ENCODE peak calls at places on chromosome 2, in four cellular contexts. S is HepG2, P is K562, R is SK-N-SH. U is an unnamed sample.

GRCh38 chr2:162085090-162085891 is 11.3 kb upstream of the DPP4 start:
- DNase-seq in R (no peak), S (peak), P (no peak), U (no peak)

GRCh38 chr2:101272045-101272784 is 19.5 kb downstream of the CNOT11 start:
- DNase-seq in R (no peak), P (no peak), S (no peak), U (no peak)

GRCh38 chr2:216578325-216578724 is 54.9 kb upstream of the IGFBP2 start:
- DNase-seq in R (no peak), P (no peak), S (no peak), U (no peak)

GRCh38 chr2:95061601-95062183 is 36.2 kb downstream of the MAL start:
- DNase-seq in S (no peak), P (no peak), R (peak), U (no peak)

GRCh38 chr2:229342376-229342775 is 71.3 kb upstream of the PID1 start:
- DNase-seq in P (peak), R (peak), S (peak), U (peak)

GRCh38 chr2:102030855-102031527 is 39.2 kb downstream of the IL1R2 start:
- DNase-seq in P (no peak), S (peak), R (no peak), U (no peak)

GRCh38 chr2:144154205-144154604 is 365.7 kb downstream of the ZEB2 start:
- DNase-seq in P (no peak), R (no peak), S (no peak), U (no peak)

GRCh38 chr2:237858294-237859081 is 935 bp upstream of the RAMP1 start:
- DNase-seq in R (peak), S (peak), P (peak), U (peak)

GRCh38 chr2:101063352-101063751 is 61.3 kb downstream of the RPL31 start:
- DNase-seq in P (no peak), R (no peak), S (peak), U (no peak)

GRCh38 chr2:16161768-16162490 is 221.6 kb downstream of the MYCN start:
- DNase-seq in S (no peak), R (no peak), P (no peak), U (no peak)

GRCh38 chr2:226720948-226721347 is 78.7 kb downstream of the IRS1 start:
- DNase-seq in P (no peak), R (peak), S (no peak), U (no peak)

GRCh38 chr2:239285071-239285931 is 115.5 kb downstream of the HDAC4 start:
- DNase-seq in R (no peak), P (peak), S (peak), U (peak)

GRCh38 chr2:116911520-116911919 is 903.0 kb upstream of the DDX18 start:
- DNase-seq in P (no peak), R (no peak), S (no peak), U (no peak)

GRCh38 chr2:43802135-43802534 is 28.3 kb downstream of the DYNC2LI1 start:
- DNase-seq in S (peak), R (no peak), P (no peak), U (no peak)

GRCh38 chr2:55213822-55214221 is 18.3 kb downstream of the CLHC1 start:
- DNase-seq in R (no peak), S (no peak), P (no peak), U (no peak)

GRCh38 chr2:159744363-159744762 is 32.1 kb downstream of the MARCHF7 start:
- DNase-seq in S (no peak), P (no peak), R (no peak), U (no peak)

GRCh38 chr2:151886235-151886634 is 58.0 kb upstream of the ARL5A start:
- DNase-seq in P (no peak), R (no peak), S (peak), U (no peak)

GRCh38 chr2:173184031-173185004 is 108.7 kb downstream of the MAP3K20 start:
- DNase-seq in R (peak), P (no peak), S (no peak), U (no peak)

GRCh38 chr2:45812039-45812500 is 160.6 kb downstream of the PRKCE start:
- DNase-seq in S (no peak), P (no peak), R (no peak), U (no peak)

GRCh38 chr2:69517410-69517809 is 80.2 kb upstream of the NFU1 start:
- DNase-seq in R (no peak), P (no peak), S (no peak), U (no peak)

GRCh38 chr2:128305555-128306080 is 13.1 kb downstream of the HS6ST1 start:
- DNase-seq in S (no peak), P (peak), R (no peak), U (no peak)

GRCh38 chr2:1571477-1572417 is 158.5 kb downstream of the TPO start:
- DNase-seq in S (no peak), P (no peak), R (no peak), U (no peak)

GRCh38 chr2:72630767-72631166 is 195.1 kb downstream of the EXOC6B start:
- DNase-seq in S (no peak), R (no peak), P (no peak), U (no peak)

GRCh38 chr2:241636182-241636982 is 576 bp downstream of the THAP4 start:
- DNase-seq in P (peak), R (peak), S (peak), U (peak)

GRCh38 chr2:86003967-86004366 is 101.7 kb downstream of the POLR1A start:
- DNase-seq in P (peak), R (no peak), S (no peak), U (no peak)

GRCh38 chr2:176454893-176455810 is 185.9 kb downstream of the MTX2 start:
- DNase-seq in R (peak), S (peak), P (peak), U (peak)

GRCh38 chr2:20456049-20456665 is 9.3 kb downstream of the RHOB start:
- DNase-seq in R (no peak), S (no peak), P (no peak), U (no peak)

GRCh38 chr2:84247532-84247931 is 211.5 kb downstream of the SUCLG1 start:
- DNase-seq in R (no peak), S (peak), P (no peak), U (no peak)

GRCh38 chr2:1613731-1614354 is 130.5 kb downstream of the PXDN start:
- DNase-seq in R (no peak), S (no peak), P (no peak), U (no peak)

GRCh38 chr2:240713928-240714746 is 22.5 kb downstream of the AQP12A start:
- DNase-seq in R (no peak), S (no peak), P (no peak), U (no peak)

GRCh38 chr2:190791347-190791982 is 89.2 kb upstream of the GLS start:
- DNase-seq in P (no peak), S (no peak), R (no peak), U (no peak)

DNA sequence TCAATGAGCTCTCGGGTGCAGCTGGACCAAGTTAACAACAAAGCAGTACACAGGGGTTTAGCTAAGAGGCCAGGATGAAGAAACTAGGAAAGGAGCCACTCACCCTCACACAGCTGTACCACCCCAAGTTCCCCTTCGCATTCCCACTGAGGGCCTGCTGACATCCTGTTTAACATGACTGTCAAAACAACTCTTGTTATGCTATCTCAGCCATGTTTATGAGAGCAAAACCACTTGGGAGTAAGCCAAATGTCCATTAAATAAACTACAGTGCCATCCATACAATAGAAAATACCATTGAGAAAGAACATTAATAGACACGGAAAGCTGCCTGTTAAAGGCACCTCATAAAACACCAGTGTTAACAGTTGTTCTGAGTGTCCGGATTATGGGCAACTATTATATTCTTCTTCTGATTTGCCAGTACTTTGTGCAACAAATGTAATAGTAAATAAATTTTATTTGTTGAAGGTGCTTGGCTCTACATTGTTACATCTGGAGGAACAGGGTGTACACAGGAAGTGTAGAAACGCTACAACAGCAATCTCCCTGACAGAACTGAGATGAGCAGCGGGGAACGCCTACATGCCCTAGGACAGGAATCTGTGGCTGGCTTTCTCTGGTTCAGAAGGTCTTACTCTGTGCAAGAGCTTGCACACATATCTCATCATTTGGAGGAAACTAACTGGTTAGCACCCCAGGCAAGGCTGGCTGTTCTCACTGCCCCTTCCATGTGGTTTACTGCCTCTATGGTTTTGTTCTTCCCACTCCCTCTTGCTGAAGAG is 85.6 kb downstream of the EHD3 start:
- DNase-seq in S (no peak), P (no peak), R (no peak), U (no peak)
- TF ChIP-seq MAX in S (no peak), P (no peak), R (no peak), U (no peak)

GRCh38 chr2:184971669-184972068 is 373.3 kb downstream of the ZNF804A start:
- DNase-seq in R (no peak), P (no peak), S (no peak), U (no peak)
- TF ChIP-seq FOXJ3 in R (no peak), P (no peak), S (no peak), U (no peak)

DNA sequence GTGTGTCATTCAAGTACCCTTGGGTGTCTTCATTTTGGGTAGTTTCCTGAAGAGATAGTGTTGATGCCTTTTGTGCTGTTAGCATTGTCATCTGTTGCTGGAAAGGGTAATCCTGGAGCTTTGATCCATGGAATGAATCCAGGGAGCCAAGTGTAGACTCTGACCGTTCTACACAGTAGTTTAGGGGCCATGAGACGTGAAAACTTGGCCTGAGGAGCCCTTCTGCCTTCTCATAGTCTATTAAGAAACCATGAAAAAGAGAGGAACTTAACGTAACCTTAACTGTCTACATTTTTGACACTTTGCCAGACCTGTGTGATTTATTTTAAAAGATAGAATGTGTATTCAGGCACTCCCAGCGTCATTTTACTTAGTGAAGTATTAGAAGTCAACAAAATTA is 194.0 kb downstream of the BABAM2 start:
- DNase-seq in S (no peak), R (no peak), P (no peak), U (no peak)
- TF ChIP-seq MAX in S (no peak), R (no peak), P (no peak), U (no peak)

GRCh38 chr2:71620116-71620515 is 166.8 kb downstream of the DYSF start:
- DNase-seq in P (no peak), R (no peak), S (no peak), U (no peak)

GRCh38 chr2:71618327-71619113 is 165.2 kb downstream of the DYSF start:
- DNase-seq in P (no peak), S (no peak), R (peak), U (no peak)

GRCh38 chr2:71619230-71619741 is 165.9 kb downstream of the DYSF start:
- DNase-seq in S (no peak), R (no peak), P (no peak), U (no peak)

GRCh38 chr2:71617266-71617665 is 163.9 kb downstream of the DYSF start:
- DNase-seq in R (no peak), S (no peak), P (no peak), U (no peak)

GRCh38 chr2:71620851-71621251 is 167.5 kb downstream of the DYSF start:
- DNase-seq in S (no peak), R (no peak), P (no peak), U (no peak)
- TF ChIP-seq FOXJ3 in S (no peak), R (no peak), P (no peak), U (no peak)

DNA sequence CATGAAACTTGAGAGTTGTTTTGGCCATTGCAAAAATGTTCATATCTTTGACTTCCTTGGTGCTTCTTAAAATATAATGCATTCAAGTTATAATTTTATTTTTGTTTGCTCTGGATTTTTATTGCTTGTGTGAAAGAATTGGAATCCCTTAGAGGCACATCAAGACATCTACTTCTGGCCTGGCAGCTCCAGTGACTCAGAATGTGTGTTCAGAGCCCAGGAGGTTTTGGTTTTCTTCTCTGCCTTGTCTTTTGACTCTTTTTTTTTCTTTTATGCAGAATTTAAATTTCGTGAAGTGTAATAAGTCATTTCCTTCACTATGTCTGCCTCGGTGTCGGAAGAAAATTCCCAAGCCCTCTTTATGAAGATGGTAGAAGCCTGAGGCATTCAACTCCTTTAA is 180.2 kb downstream of the LTBP1 start:
- DNase-seq in P (no peak), S (no peak), R (no peak), U (no peak)
- TF ChIP-seq MAX in P (no peak), S (no peak), R (no peak), U (no peak)

DNA sequence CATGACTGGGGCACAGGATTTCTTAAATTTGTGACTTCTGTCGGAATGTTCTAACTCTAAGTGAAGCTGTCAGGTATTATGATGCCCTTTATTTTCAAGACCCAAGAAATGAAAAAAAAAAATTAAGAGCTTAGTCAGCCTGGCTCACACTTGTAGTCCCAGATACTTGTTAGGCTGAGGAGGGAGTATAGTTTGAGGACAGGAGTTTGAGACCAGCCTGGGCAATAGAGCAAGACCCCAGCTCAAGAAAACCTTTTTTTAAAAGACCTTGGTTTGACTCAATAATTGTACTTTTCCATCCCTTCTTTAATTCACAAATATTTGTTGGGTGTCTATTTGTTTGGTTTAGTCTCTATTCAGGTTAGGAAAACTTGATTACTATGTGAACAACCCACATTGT is 310.0 kb downstream of the STK39 start:
- DNase-seq in R (no peak), S (no peak), P (no peak), U (no peak)
- TF ChIP-seq FOXJ3 in R (no peak), S (no peak), P (no peak), U (no peak)

DNA sequence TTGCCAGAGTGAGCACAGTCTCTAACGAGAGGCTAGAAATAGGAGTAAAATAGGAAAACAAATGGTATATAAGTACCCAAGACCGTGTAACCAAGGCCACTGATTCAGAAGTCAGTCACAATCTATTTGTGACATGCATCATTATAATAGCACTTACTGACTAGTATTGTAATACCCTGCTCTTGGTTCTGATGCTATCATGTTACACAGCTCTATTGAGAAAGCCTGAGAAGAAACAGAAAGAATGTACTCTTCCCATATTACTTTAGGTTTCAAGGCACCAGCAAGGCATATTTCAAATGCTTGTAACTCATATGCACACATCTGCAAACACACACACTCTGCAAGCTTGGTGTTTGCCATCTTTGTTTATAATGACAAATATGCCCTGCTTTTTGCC is 746.4 kb downstream of the SLC4A3 start:
- DNase-seq in P (no peak), S (no peak), R (no peak), U (no peak)
- TF ChIP-seq MAX in P (no peak), S (no peak), R (peak), U (no peak)

GRCh38 chr2:217920879-217921603 is 81.8 kb downstream of the TNS1 start:
- DNase-seq in S (no peak), P (no peak), R (peak), U (no peak)
- TF ChIP-seq FOXJ3 in S (no peak), P (no peak), R (no peak), U (no peak)

GRCh38 chr2:233513953-233514655 is 52.5 kb downstream of the USP40 start:
- DNase-seq in R (no peak), P (no peak), S (no peak), U (no peak)
- TF ChIP-seq MAX in R (no peak), P (no peak), S (no peak), U (no peak)

U was measured in WTC11.